ENCODE peak calls at places on chromosomes 2 and 18, in ten cellular contexts. T is neural crest cell, G is pancreas, I is ovary, S is heart left ventricle, J is astrocyte of the spinal cord, Q is GM13977, F is WTC11, L is GM12865, B is fibroblast of pulmonary artery. C is an unnamed sample.

GRCh38 chr18:74524097-74524496 is 10.2 kb upstream of the CNDP1 start:
- DNase-seq in B (no peak), S (peak), T (no peak), L (no peak), F (no peak), J (peak), I (no peak), G (peak), Q (no peak), C (no peak)

GRCh38 chr18:21599585-21600525 is 649 bp downstream of the ESCO1 start:
- DNase-seq in B (peak), I (peak), J (peak), S (peak), G (peak), L (peak), Q (peak), T (no peak), F (peak), C (no peak)

GRCh38 chr2:31319391-31320175 is 85.6 kb downstream of the EHD3 start:
- DNase-seq in I (no peak), Q (no peak), F (no peak), S (no peak), B (peak), T (no peak), L (peak), G (no peak), J (peak), C (peak)

GRCh38 chr18:62784338-62784965 is 69.1 kb downstream of the PHLPP1 start:
- DNase-seq in Q (peak), F (no peak), I (no peak), T (no peak), S (no peak), B (peak), G (no peak), L (peak), J (peak), C (no peak)

GRCh38 chr2:45176399-45176798 is 167.1 kb upstream of the SIX2 start:
- DNase-seq in L (no peak), J (no peak), I (no peak), F (no peak), G (no peak), B (peak), T (no peak), S (no peak), Q (no peak), C (no peak)

GRCh38 chr2:159960413-159960812 is 102.0 kb downstream of the PLA2R1 start:
- DNase-seq in I (no peak), S (no peak), Q (peak), F (no peak), T (no peak), B (peak), L (peak), G (no peak), J (peak), C (peak)

GRCh38 chr2:157606534-157606933 is 22.1 kb downstream of the ACVR1C start:
- DNase-seq in L (no peak), T (no peak), J (no peak), G (no peak), B (no peak), Q (no peak), F (no peak), S (no peak), I (no peak), C (no peak)

GRCh38 chr2:8628870-8629209 is 53.0 kb upstream of the ID2 start:
- DNase-seq in Q (no peak), F (no peak), J (no peak), S (no peak), I (no peak), B (no peak), T (no peak), G (no peak), L (peak), C (no peak)

DNA sequence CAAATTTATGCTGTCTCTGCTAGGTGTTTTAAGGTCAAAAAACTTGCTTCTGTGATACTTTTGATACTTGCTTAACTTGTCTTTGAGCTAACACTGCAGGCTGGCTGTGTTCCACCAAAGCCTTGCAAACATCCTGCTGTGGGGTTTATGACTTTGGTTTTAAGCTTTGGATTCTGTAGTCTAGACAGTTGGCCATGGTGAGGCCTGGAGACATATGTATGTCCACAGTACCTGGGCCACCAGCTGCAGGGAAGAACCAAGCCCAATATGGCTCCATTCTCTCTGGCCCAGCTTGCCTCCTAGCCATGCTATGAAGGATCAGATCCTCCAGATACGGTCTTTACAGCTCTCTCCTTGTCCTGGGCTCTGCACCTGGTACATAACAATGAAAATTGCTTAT is 113.9 kb downstream of the INO80D start:
- DNase-seq in G (peak), Q (no peak), L (no peak), T (no peak), S (no peak), I (no peak), J (peak), F (no peak), B (no peak), C (no peak)
- TF ChIP-seq CTCF in G (no peak), Q (no peak), L (no peak), T (no peak), S (no peak), I (no peak), J (no peak), F (no peak), B (no peak), C (no peak)

GRCh38 chr2:148619560-148620190 is 24.9 kb upstream of the EPC2 start:
- DNase-seq in I (no peak), G (no peak), Q (peak), S (no peak), B (no peak), F (no peak), L (no peak), T (no peak), J (no peak), C (no peak)

GRCh38 chr2:148615446-148615845 is 29.1 kb upstream of the EPC2 start:
- DNase-seq in S (no peak), F (no peak), Q (no peak), T (no peak), L (no peak), B (no peak), I (no peak), G (no peak), J (peak), C (no peak)

GRCh38 chr2:148614332-148615049 is 30.1 kb upstream of the EPC2 start:
- DNase-seq in Q (peak), S (no peak), I (no peak), T (no peak), F (peak), B (peak), J (peak), G (peak), L (peak), C (peak)

GRCh38 chr2:148616696-148617095 is 27.9 kb upstream of the EPC2 start:
- DNase-seq in L (no peak), G (no peak), J (no peak), F (no peak), I (no peak), Q (no peak), T (no peak), S (no peak), B (no peak), C (no peak)

DNA sequence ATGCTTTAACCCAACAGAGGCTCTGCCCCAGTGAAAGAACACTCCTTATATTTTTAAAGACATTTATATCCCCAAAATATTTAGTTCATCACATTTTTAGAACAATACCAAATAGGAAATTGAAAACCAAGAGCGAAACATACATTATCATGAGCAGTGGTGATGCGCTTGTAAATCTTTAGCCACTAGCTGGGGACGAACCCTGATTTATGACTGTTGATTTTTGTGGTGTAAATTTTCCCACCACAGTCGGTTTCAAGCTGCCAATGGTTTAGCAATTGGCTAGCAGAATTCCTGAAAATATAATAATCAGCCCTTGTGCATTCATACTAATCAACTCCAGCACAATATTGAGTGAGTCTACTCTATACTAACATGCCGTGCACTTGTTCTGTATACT is 27.3 kb upstream of the EPC2 start:
- DNase-seq in G (no peak), T (no peak), F (no peak), J (no peak), Q (no peak), S (no peak), L (no peak), B (no peak), I (no peak), C (no peak)
- TF ChIP-seq CTCF in G (no peak), T (no peak), F (no peak), J (no peak), Q (no peak), S (no peak), L (no peak), B (no peak), I (no peak), C (no peak)

GRCh38 chr18:43398601-43399000 is 121.3 kb upstream of the SYT4 start:
- DNase-seq in S (no peak), G (no peak), L (no peak), B (no peak), F (no peak), I (no peak), Q (no peak), J (no peak), T (no peak), C (no peak)

GRCh38 chr18:43393174-43393573 is 115.9 kb upstream of the SYT4 start:
- DNase-seq in G (no peak), F (no peak), J (peak), I (no peak), Q (no peak), L (no peak), S (no peak), T (no peak), B (peak), C (no peak)

GRCh38 chr18:43392168-43392567 is 114.9 kb upstream of the SYT4 start:
- DNase-seq in S (no peak), T (no peak), F (no peak), J (no peak), I (no peak), Q (no peak), G (no peak), L (no peak), B (no peak), C (no peak)

DNA sequence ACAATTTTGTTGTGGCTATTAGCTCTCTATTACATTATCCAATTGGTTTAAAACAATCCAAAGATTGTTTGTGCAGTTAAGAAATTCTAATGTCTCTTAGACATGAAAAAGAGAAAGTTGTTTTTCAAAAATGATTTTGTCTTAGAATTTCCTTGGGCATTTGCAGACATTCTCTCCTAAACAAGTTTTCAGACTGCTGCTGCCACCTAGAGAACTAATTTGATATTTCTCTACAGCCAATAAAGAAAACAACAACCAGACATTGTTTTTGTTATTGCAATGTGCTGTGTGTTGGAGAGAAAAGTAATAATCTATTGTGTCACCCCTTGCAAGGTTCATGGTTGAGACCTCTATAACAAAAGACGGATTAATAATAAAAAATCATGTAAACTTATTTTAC is 119.0 kb upstream of the SYT4 start:
- DNase-seq in T (no peak), B (peak), L (no peak), I (no peak), F (no peak), Q (no peak), G (no peak), J (peak), S (no peak), C (peak)
- TF ChIP-seq CTCF in T (peak), B (peak), L (no peak), I (peak), F (no peak), Q (peak), G (no peak), J (peak), S (peak), C (peak)

GRCh38 chr2:20177556-20178403 is 47.1 kb downstream of the SDC1 start:
- DNase-seq in I (no peak), F (no peak), Q (no peak), L (no peak), T (no peak), B (no peak), J (no peak), G (no peak), S (no peak), C (no peak)
- TF ChIP-seq CTCF in I (no peak), F (no peak), Q (no peak), L (no peak), T (no peak), B (no peak), J (no peak), G (no peak), S (no peak), C (no peak)

DNA sequence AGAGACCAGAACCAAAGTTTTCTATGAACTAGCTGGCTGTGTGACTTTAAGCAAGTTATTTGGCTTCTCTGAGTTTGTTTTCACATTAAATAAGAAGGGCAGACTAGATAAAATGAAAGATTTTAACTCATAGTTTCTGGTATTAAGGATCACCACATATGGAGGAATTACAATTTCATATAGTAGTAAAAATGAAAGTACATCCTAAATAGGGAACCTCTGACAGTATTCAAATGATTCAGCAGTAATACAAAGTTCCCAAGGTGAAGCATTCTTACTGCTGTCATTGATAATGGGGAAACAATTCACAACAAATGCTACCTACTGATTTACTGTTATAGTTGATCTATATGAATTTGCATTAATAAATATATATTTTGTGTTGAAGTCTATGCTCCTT is 170.3 kb upstream of the VRK2 start:
- DNase-seq in J (no peak), T (no peak), F (no peak), L (no peak), G (no peak), I (no peak), B (no peak), S (no peak), Q (no peak), C (no peak)
- TF ChIP-seq CTCF in J (no peak), T (no peak), F (no peak), L (no peak), G (no peak), I (no peak), B (no peak), S (no peak), Q (no peak), C (no peak)